ENCODE peak calls at places on chromosomes 7 and 10, in five cellular contexts. B is lower leg skin, Z is NB4, J is uterus, M is HCT116. T is an unnamed sample.

GRCh38 chr10:114504769-114505579 is 100.7 kb upstream of the AFAP1L2 start:
- DNase-seq in M (no peak), J (no peak), Z (no peak), B (peak), T (peak)

GRCh38 chr7:48421357-48421756 is 250.1 kb downstream of the ABCA13 start:
- DNase-seq in B (no peak), J (no peak), Z (no peak), M (no peak), T (no peak)

GRCh38 chr7:158957921-158958471 is 101.6 kb downstream of the DYNC2I1 start:
- DNase-seq in B (peak), Z (no peak), J (no peak), M (no peak), T (peak)

GRCh38 chr7:54560183-54560582 is 18.0 kb downstream of the VSTM2A start:
- DNase-seq in J (no peak), Z (no peak), M (no peak), B (no peak), T (no peak)

GRCh38 chr10:71326464-71326881 is 7.4 kb downstream of the SLC29A3 start:
- DNase-seq in J (no peak), M (no peak), B (no peak), Z (no peak), T (no peak)

GRCh38 chr7:30331338-30331737 is 46.9 kb downstream of the ZNRF2 start:
- DNase-seq in Z (no peak), J (no peak), B (no peak), M (no peak), T (no peak)

GRCh38 chr10:32266979-32267378 is 80.0 kb downstream of the EPC1 start:
- DNase-seq in J (no peak), B (no peak), Z (no peak), M (no peak), T (no peak)

GRCh38 chr7:50197547-50197946 is 104.5 kb upstream of the ZPBP start:
- DNase-seq in M (peak), J (no peak), B (no peak), Z (peak), T (no peak)

GRCh38 chr10:116080553-116080952 is 192.5 kb downstream of the GFRA1 start:
- DNase-seq in B (no peak), Z (no peak), J (no peak), M (peak), T (no peak)

GRCh38 chr10:22427101-22427500 is 81.8 kb downstream of the SPAG6 start:
- DNase-seq in M (peak), J (no peak), Z (no peak), B (no peak), T (peak)

GRCh38 chr10:97298223-97298571 is 5.8 kb upstream of the ARHGAP19 start:
- DNase-seq in Z (no peak), B (no peak), M (no peak), J (no peak), T (no peak)

GRCh38 chr7:476736-477360 is 42.8 kb downstream of the PDGFA start:
- DNase-seq in Z (no peak), J (no peak), B (no peak), M (no peak), T (no peak)

GRCh38 chr10:78948616-78949015 is 120.2 kb upstream of the ZMIZ1 start:
- DNase-seq in B (no peak), J (no peak), M (no peak), Z (no peak), T (no peak)

GRCh38 chr10:69315100-69315542 is 36.8 kb downstream of the HK1 start:
- DNase-seq in J (no peak), B (no peak), Z (no peak), M (no peak), T (no peak)

GRCh38 chr10:52216852-52217251 is 97.2 kb upstream of the DKK1 start:
- DNase-seq in Z (peak), B (no peak), J (no peak), M (no peak), T (no peak)

GRCh38 chr10:113019096-113019495 is 69.0 kb downstream of the TCF7L2 start:
- DNase-seq in J (no peak), M (no peak), Z (no peak), B (no peak), T (no peak)

GRCh38 chr10:85612378-85612775 is 754.2 kb downstream of the GRID1 start:
- DNase-seq in B (no peak), M (no peak), Z (peak), J (no peak), T (no peak)

GRCh38 chr10:6269953-6270867 is 67.5 kb downstream of the PFKFB3 start:
- DNase-seq in M (no peak), J (no peak), Z (peak), B (no peak), T (peak)

GRCh38 chr7:105759670-105760548 is 116.5 kb downstream of the ATXN7L1 start:
- DNase-seq in J (peak), Z (peak), B (peak), M (peak), T (peak)

GRCh38 chr7:106257752-106258151 is 27.0 kb downstream of the NAMPT start:
- DNase-seq in Z (no peak), B (no peak), J (no peak), M (no peak), T (no peak)

GRCh38 chr10:44589931-44590330 is 205.0 kb upstream of the CXCL12 start:
- DNase-seq in B (no peak), Z (no peak), M (no peak), J (no peak), T (no peak)

GRCh38 chr7:120841608-120842007 is 16.3 kb downstream of the TSPAN12 start:
- DNase-seq in M (no peak), B (no peak), Z (no peak), J (no peak), T (no peak)

GRCh38 chr7:157124655-157125054 is 14.1 kb upstream of the UBE3C start:
- DNase-seq in Z (no peak), J (no peak), M (no peak), B (no peak), T (peak)

GRCh38 chr7:7315851-7316250 is 133.5 kb downstream of the C1GALT1 start:
- DNase-seq in J (no peak), B (no peak), M (no peak), Z (no peak), T (no peak)

GRCh38 chr10:77165445-77166316 is 471.9 kb downstream of the KCNMA1 start:
- DNase-seq in M (peak), J (peak), B (peak), Z (peak), T (peak)

GRCh38 chr7:137880432-137880831 is 33.7 kb upstream of the DGKI start:
- DNase-seq in M (no peak), J (peak), B (no peak), Z (peak), T (no peak)

GRCh38 chr7:90824386-90825307 is 228.5 kb downstream of the CDK14 start:
- DNase-seq in J (no peak), Z (peak), M (no peak), B (no peak), T (no peak)

GRCh38 chr7:130921391-130922180 is 187.6 kb upstream of the KLF14 start:
- DNase-seq in J (no peak), B (no peak), M (no peak), Z (no peak), T (peak)
- TF ChIP-seq POLR2A in J (peak), B (no peak), M (no peak), Z (no peak), T (peak)

GRCh38 chr10:11762706-11763500 is 20.7 kb downstream of the ECHDC3 start:
- DNase-seq in M (no peak), J (no peak), B (no peak), Z (no peak), T (no peak)
- TF ChIP-seq CTCF in M (no peak), J (no peak), B (no peak), Z (no peak), T (no peak)

GRCh38 chr10:43155716-43156115 is 17.5 kb downstream of the CSGALNACT2 start:
- DNase-seq in J (no peak), M (no peak), B (no peak), Z (no peak), T (no peak)
- H3K4me3 ChIP-seq in J (no peak), M (no peak), B (no peak), Z (no peak), T (no peak)

DNA sequence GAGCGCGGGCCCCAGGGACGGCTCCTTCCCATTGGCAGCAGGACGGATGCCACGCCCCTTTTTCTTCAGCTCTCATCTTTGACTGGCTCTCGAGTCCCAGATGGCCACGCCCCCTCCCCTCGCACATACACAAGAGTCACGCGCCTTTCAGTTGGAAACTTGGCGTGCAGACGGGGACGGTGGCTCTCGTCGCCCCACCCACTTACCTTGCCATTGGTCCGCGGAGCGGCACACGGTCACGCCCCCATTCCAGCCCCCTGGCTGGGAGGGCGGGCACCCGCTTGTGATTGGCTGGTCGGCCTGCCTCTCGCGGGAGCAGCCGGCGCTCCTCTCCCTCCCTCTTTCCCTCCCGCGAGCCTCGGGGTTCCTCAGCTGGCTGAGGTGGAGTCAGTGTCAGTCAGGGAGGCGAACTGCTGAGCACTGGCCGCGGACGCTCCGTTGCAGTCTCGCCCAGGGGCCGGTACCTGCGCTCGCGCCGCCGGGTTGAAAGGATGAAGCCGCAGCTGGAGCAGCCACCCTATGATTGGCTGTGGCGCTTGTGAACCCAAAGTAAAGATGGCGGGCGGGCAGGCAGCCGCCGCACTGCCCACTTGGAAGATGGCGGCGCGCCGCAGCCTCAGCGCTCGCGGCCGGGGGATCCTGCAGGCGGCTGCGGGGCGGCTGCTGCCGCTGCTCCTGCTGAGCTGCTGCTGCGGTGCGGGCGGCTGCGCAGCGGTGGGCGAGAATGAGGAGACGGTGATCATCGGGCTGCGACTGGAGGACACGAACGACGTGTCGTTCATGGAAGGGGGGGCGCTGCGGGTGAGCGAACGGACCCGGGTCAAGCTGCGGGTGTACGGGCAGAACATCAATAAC is at the start of gene CNNM2:
- DNase-seq in M (peak), J (peak), Z (peak), B (peak), T (peak)
- TF ChIP-seq POLR2A in M (peak), J (peak), Z (peak), B (no peak), T (peak)

T was measured in thyroid gland.